ENCODE peak calls at places on chromosomes 7 and 10, in seven cellular contexts. Z is ascending aorta, F is GM10248, O is neural crest cell, J is GM12865, Y is IMR-90, Q is A549. I is an unnamed sample.

GRCh38 chr10:92508866-92509265 is 65.0 kb downstream of the IDE start:
- DNase-seq in Z (no peak), F (no peak), O (no peak), J (no peak), Y (no peak), Q (no peak), I (no peak)

GRCh38 chr10:35517431-35518181 is 87.5 kb upstream of the GJD4 start:
- DNase-seq in Z (no peak), F (no peak), O (no peak), J (no peak), Y (peak), Q (no peak), I (no peak)

GRCh38 chr7:70104243-70104642 is 506.0 kb downstream of the AUTS2 start:
- DNase-seq in Z (no peak), F (no peak), O (no peak), J (no peak), Y (no peak), Q (no peak), I (no peak)

GRCh38 chr7:919924-920341 is 34.5 kb downstream of the ADAP1 start:
- DNase-seq in Z (peak), F (no peak), O (no peak), J (no peak), Y (no peak), Q (no peak), I (no peak)

GRCh38 chr7:45259227-45259596 is 101.6 kb downstream of the RAMP3 start:
- DNase-seq in Z (no peak), F (no peak), O (no peak), J (no peak), Y (no peak), Q (no peak), I (no peak)

GRCh38 chr10:77383861-77384553 is 253.6 kb downstream of the KCNMA1 start:
- DNase-seq in Z (no peak), F (no peak), O (no peak), J (no peak), Y (peak), Q (no peak), I (no peak)

GRCh38 chr10:12907651-12908050 is 93.9 kb downstream of the CCDC3 start:
- DNase-seq in Z (no peak), F (no peak), O (no peak), J (no peak), Y (peak), Q (no peak), I (no peak)

GRCh38 chr7:74501298-74501697 is 47.6 kb downstream of the GTF2IRD1 start:
- DNase-seq in Z (no peak), F (no peak), O (no peak), J (no peak), Y (no peak), Q (no peak), I (no peak)

GRCh38 chr7:96122746-96123145 is 199.2 kb downstream of the SLC25A13 start:
- DNase-seq in Z (no peak), F (no peak), O (no peak), J (no peak), Y (no peak), Q (no peak), I (no peak)

GRCh38 chr10:73018632-73019031 is 64.0 kb upstream of the PLA2G12B start:
- DNase-seq in Z (no peak), F (no peak), O (no peak), J (no peak), Y (no peak), Q (no peak), I (no peak)

GRCh38 chr10:100146875-100147665 is 38.8 kb downstream of the ERLIN1 start:
- DNase-seq in Z (no peak), F (no peak), O (no peak), J (no peak), Y (no peak), Q (no peak), I (no peak)

GRCh38 chr7:55250313-55250712 is 114.8 kb upstream of the LANCL2 start:
- DNase-seq in Z (no peak), F (no peak), O (peak), J (no peak), Y (no peak), Q (peak), I (no peak)

GRCh38 chr10:22379059-22379458 is 33.8 kb downstream of the SPAG6 start:
- DNase-seq in Z (no peak), F (peak), O (no peak), J (peak), Y (no peak), Q (no peak), I (no peak)

GRCh38 chr10:122861724-122862161 is 16.1 kb upstream of the CUZD1 start:
- DNase-seq in Z (no peak), F (no peak), O (no peak), J (no peak), Y (peak), Q (peak), I (no peak)

GRCh38 chr7:7653568-7654187 is 13.1 kb downstream of the UMAD1 start:
- DNase-seq in Z (no peak), F (peak), O (peak), J (peak), Y (no peak), Q (peak), I (no peak)

GRCh38 chr7:91824201-91824600 is 56.3 kb downstream of the MTERF1 start:
- DNase-seq in Z (no peak), F (no peak), O (no peak), J (no peak), Y (no peak), Q (no peak), I (no peak)

GRCh38 chr7:11636274-11636673 is 195.7 kb downstream of the THSD7A start:
- DNase-seq in Z (no peak), F (no peak), O (no peak), J (no peak), Y (no peak), Q (no peak), I (no peak)

GRCh38 chr7:41130021-41130420 is 572.9 kb downstream of the INHBA start:
- DNase-seq in Z (no peak), F (no peak), O (no peak), J (no peak), Y (no peak), Q (no peak), I (no peak)

GRCh38 chr10:121791761-121792160 is 136.1 kb downstream of the ATE1 start:
- DNase-seq in Z (no peak), F (no peak), O (no peak), J (no peak), Y (peak), Q (no peak), I (no peak)

GRCh38 chr10:116521424-116522305 is 24.1 kb upstream of the PNLIP start:
- DNase-seq in Z (no peak), F (peak), O (peak), J (peak), Y (peak), Q (peak), I (no peak)

GRCh38 chr10:84267503-84268126 is 22.8 kb downstream of the RGR start:
- DNase-seq in Z (no peak), F (peak), O (peak), J (peak), Y (peak), Q (peak), I (no peak)

GRCh38 chr10:52491246-52492000 is 177.3 kb downstream of the DKK1 start:
- DNase-seq in Z (no peak), F (no peak), O (no peak), J (no peak), Y (peak), Q (no peak), I (no peak)

GRCh38 chr10:124064676-124065075 is 28.7 kb downstream of the CHST15 start:
- DNase-seq in Z (no peak), F (no peak), O (no peak), J (peak), Y (no peak), Q (no peak), I (no peak)

GRCh38 chr7:77940647-77941046 is 142.1 kb downstream of the PHTF2 start:
- DNase-seq in Z (no peak), F (peak), O (peak), J (peak), Y (peak), Q (peak), I (no peak)

GRCh38 chr7:81887098-81887497 is 117.3 kb upstream of the HGF start:
- DNase-seq in Z (no peak), F (no peak), O (no peak), J (peak), Y (peak), Q (no peak), I (no peak)

GRCh38 chr10:132891313-132891712 is 51.1 kb downstream of the CFAP46 start:
- DNase-seq in Z (no peak), F (no peak), O (no peak), J (no peak), Y (peak), Q (no peak), I (no peak)

GRCh38 chr7:143384148-143384547 is 3.0 kb downstream of the ZYX start:
- DNase-seq in Z (no peak), F (no peak), O (no peak), J (no peak), Y (peak), Q (no peak), I (no peak)

DNA sequence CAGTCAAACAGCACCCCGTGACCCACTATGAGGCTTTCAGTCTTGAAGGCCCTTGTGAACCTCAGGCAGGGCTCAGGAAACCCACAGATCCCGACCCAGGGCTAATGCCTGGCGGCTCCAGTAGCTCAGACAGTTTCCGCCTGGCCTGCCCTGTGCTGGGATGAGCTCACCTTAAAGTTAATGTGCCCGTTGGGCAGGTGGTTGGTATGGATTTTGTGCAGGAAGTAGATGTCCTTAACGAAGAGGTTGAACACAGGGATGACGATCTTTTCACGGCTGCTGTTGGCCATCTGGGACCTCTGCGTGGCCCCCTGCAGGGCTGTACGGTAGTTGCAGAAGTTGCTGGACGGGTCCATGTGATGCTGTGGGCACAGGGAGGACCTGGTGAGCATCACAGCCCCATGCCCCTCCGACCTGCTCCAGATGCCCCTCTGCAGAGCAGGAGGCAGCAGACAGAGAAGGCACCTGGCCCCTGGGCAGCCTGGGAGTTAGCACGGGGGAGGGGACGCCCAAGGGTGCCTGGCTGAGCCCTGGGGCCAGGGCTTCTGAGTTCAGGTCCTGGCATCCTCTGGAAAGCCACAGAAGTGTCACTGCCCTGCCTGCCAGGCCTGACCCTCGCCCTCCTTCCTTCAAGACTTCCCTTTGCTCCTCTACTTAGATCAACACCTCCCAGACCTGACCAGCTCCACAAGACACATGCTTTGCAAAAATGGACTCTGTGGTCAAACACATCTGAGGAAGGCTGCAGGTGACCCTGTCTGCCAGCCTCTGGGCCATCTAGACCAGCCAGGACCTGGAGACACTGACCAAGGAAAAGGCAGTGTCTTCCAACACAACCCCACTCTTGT is 59.8 kb downstream of the CSGALNACT2 start:
- DNase-seq in Z (no peak), F (no peak), O (no peak), J (peak), Y (no peak), Q (peak), I (no peak)
- TF ChIP-seq CTCF in Z (no peak), F (no peak), O (peak), J (peak), Y (peak), Q (no peak), I (no peak)

GRCh38 chr10:126480648-126481047 is 92.4 kb upstream of the ADAM12 start:
- DNase-seq in Z (no peak), F (no peak), O (no peak), J (no peak), Y (no peak), Q (no peak), I (no peak)

GRCh38 chr10:126478600-126478999 is 90.3 kb upstream of the ADAM12 start:
- DNase-seq in Z (no peak), F (no peak), O (no peak), J (no peak), Y (no peak), Q (no peak), I (no peak)

GRCh38 chr10:126479280-126479679 is 91.0 kb upstream of the ADAM12 start:
- DNase-seq in Z (no peak), F (no peak), O (no peak), J (no peak), Y (no peak), Q (no peak), I (no peak)

GRCh38 chr10:126474031-126474430 is 85.8 kb upstream of the ADAM12 start:
- DNase-seq in Z (no peak), F (no peak), O (no peak), J (no peak), Y (no peak), Q (no peak), I (no peak)

DNA sequence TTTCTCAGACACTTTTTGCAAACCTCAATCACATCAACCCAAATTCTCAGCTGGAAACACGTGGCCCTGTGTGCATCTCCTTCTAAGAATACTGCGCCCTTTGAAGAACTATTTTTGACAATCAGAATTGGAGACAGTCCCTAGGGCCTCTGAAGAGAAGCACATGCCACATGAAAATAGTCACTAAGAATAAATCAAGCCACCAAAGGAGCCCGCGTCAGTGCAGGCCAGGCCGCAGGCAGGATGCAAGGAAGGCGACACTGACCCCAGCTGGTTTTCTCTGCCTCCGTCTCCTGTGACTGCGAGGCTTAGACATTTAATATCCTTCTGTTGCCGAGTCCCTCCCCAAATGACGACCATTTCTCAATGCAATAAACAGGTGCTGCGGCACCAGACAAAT is 88.0 kb upstream of the ADAM12 start:
- DNase-seq in Z (no peak), F (no peak), O (no peak), J (no peak), Y (no peak), Q (no peak), I (no peak)
- TF ChIP-seq CTCF in Z (peak), F (no peak), O (no peak), J (no peak), Y (no peak), Q (no peak), I (no peak)

DNA sequence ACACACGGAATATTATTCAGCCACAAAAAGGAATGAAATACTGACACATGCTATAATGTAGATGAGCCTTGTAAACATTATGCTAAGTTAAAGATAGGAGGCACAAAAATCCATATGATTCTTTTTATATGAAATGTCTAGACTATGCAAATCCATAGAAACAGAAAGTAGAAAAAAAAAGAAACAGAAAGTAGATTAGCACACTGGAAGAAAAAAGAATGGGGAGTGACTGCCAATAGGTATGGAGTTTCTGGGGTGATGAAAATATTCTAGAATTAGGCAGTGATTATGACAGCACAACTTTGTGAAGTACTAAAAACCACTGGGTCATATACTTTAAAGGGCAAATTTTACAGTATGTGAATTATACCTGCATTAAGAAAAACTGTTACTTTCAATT is 13.3 kb downstream of the HERPUD2 start:
- DNase-seq in Z (no peak), F (no peak), O (no peak), J (no peak), Y (no peak), Q (no peak), I (no peak)
- TF ChIP-seq CTCF in Z (no peak), F (no peak), O (no peak), J (no peak), Y (no peak), Q (no peak), I (no peak)

GRCh38 chr7:3301831-3302618 is 973 bp downstream of the SDK1 start:
- DNase-seq in Z (no peak), F (no peak), O (peak), J (no peak), Y (peak), Q (peak), I (peak)
- TF ChIP-seq CTCF in Z (peak), F (no peak), O (peak), J (no peak), Y (no peak), Q (no peak), I (no peak)

GRCh38 chr7:147436718-147437117 is 1153.8 kb upstream of the C7orf33 start:
- DNase-seq in Z (no peak), F (no peak), O (no peak), J (no peak), Y (no peak), Q (no peak), I (no peak)

GRCh38 chr7:147428075-147428474 is 1162.5 kb upstream of the C7orf33 start:
- DNase-seq in Z (no peak), F (no peak), O (no peak), J (no peak), Y (no peak), Q (no peak), I (no peak)

DNA sequence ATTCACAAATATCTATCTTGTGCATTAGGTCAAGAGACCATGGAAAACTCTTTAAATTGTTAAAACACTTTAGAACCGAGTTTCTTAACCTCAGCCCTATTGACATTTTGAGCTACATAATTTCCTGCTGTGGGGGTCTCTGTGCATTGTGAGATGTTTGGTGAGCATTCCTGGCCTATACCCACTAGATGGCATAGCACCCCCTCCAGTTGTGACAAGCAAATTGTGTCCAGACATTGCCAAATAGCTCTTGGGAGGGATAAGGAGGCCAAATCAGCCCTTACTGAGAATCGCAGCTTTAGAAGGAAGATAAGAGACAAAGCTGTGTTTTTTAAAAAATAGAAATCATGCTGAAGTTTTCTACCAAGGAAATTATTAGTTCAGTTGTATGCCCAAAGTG is 1158.5 kb upstream of the C7orf33 start:
- DNase-seq in Z (no peak), F (no peak), O (no peak), J (no peak), Y (peak), Q (no peak), I (no peak)
- TF ChIP-seq CTCF in Z (no peak), F (no peak), O (peak), J (no peak), Y (peak), Q (no peak), I (no peak)

GRCh38 chr10:103476046-103476768 is 2.8 kb downstream of the CALHM3 start:
- DNase-seq in Z (no peak), F (peak), O (no peak), J (peak), Y (no peak), Q (no peak), I (no peak)
- TF ChIP-seq CTCF in Z (no peak), F (peak), O (no peak), J (peak), Y (no peak), Q (no peak), I (no peak)

GRCh38 chr7:20197837-20198236 is 19.3 kb downstream of the MACC1 start:
- DNase-seq in Z (no peak), F (no peak), O (no peak), J (no peak), Y (no peak), Q (no peak), I (no peak)
- TF ChIP-seq CTCF in Z (peak), F (no peak), O (peak), J (peak), Y (peak), Q (no peak), I (no peak)

DNA sequence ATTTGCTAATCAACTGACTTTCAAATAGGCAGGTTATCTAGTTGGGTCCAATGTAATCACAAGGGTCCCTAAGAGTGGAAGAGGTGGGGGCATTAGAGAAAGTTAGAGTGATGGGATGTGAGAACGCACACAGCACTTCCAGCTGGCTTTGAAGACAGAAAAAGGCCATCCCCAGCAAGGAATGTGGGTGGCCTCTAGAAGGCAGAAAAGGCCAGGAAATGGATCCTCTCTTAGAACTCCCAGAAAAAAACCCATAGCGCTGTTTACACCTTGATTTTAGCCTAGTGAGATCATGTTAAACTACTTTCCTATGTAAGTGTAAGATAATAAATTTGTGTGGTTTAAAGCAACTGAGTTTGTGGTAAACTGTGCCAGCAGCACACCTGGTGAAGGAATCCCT is 219.5 kb upstream of the HABP2 start:
- DNase-seq in Z (no peak), F (no peak), O (no peak), J (no peak), Y (no peak), Q (no peak), I (no peak)
- TF ChIP-seq CTCF in Z (no peak), F (no peak), O (no peak), J (no peak), Y (no peak), Q (no peak), I (no peak)

DNA sequence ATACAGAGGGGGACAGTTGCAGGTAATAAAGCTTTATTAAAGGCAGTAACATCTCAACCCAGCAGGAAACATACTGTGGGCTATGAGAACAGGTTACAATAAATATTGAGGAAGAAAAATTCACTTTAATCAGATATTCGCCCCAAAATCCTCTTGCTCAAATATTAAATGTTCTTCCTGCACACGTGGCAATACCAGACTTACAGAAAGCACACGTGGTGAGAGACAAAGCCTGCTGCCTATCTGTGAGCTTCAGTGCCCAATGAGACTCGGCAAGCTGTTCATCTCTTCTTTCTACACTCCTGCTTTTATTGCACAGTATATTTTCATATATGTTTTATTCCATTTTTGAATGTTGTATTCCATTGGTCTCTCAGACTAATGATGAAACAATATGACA is 113.2 kb downstream of the OR13A1 start:
- DNase-seq in Z (no peak), F (no peak), O (no peak), J (no peak), Y (no peak), Q (no peak), I (no peak)
- TF ChIP-seq CTCF in Z (no peak), F (no peak), O (no peak), J (no peak), Y (no peak), Q (no peak), I (no peak)